ENCODE peak calls at places on chromosomes 6 and 20, in nine cellular contexts. T, E, F, J, L, R, K, N and I are unnamed samples.

GRCh38 chr20:38751360-38751976 is 3.2 kb downstream of the ACTR5 start:
- DNase-seq in J (no peak), K (peak), L (peak), E (peak), T (peak), N (no peak), R (no peak), F (no peak), I (no peak)

GRCh38 chr6:33671381-33672072 is 40.0 kb downstream of the UQCC2 start:
- DNase-seq in R (no peak), N (no peak), T (no peak), L (no peak), K (no peak), F (no peak), J (no peak), E (no peak), I (no peak)

GRCh38 chr6:101011165-101011564 is 130.0 kb upstream of the ASCC3 start:
- DNase-seq in T (no peak), L (no peak), E (peak), J (no peak), K (no peak), R (peak), N (no peak), F (no peak), I (no peak)

GRCh38 chr20:32523613-32524218 is 61.4 kb downstream of the NOL4L start:
- DNase-seq in N (no peak), T (no peak), F (no peak), L (no peak), J (no peak), K (no peak), R (no peak), E (no peak), I (no peak)

GRCh38 chr6:13711384-13711725 is 280 bp downstream of the RANBP9 start:
- DNase-seq in T (no peak), J (no peak), R (no peak), E (peak), N (no peak), F (no peak), L (no peak), K (no peak), I (no peak)

GRCh38 chr6:33620584-33621395 is at the start of gene ITPR3:
- DNase-seq in R (peak), E (peak), K (peak), N (no peak), T (peak), J (no peak), F (peak), L (peak), I (no peak)

GRCh38 chr6:36964349-36964748 is 9.8 kb downstream of the PI16 start:
- DNase-seq in L (no peak), K (no peak), E (no peak), J (no peak), N (no peak), R (no peak), T (no peak), F (no peak), I (no peak)

GRCh38 chr6:27059621-27060425 is 187.7 kb upstream of the PRSS16 start:
- DNase-seq in N (no peak), L (no peak), E (no peak), F (no peak), T (no peak), K (no peak), R (no peak), J (no peak), I (peak)

GRCh38 chr6:19327684-19328083 is 509.5 kb upstream of the ID4 start:
- DNase-seq in T (peak), N (no peak), L (no peak), J (peak), K (no peak), F (no peak), R (no peak), E (no peak), I (no peak)

GRCh38 chr6:119205911-119206617 is 127.6 kb upstream of the FAM184A start:
- DNase-seq in F (no peak), N (no peak), T (no peak), E (no peak), K (no peak), J (no peak), R (no peak), L (no peak), I (no peak)

GRCh38 chr6:40963019-40963418 is 76.0 kb downstream of the UNC5CL start:
- DNase-seq in N (no peak), T (no peak), E (no peak), L (no peak), F (no peak), K (no peak), J (no peak), R (no peak), I (no peak)

GRCh38 chr6:142925575-142926110 is 19.3 kb downstream of the HIVEP2 start:
- DNase-seq in L (peak), J (no peak), K (peak), R (no peak), F (no peak), N (no peak), E (no peak), T (peak), I (no peak)

GRCh38 chr6:162538643-162539064 is 188.9 kb downstream of the PRKN start:
- DNase-seq in E (no peak), J (no peak), R (no peak), T (peak), L (peak), N (no peak), F (no peak), K (no peak), I (no peak)

DNA sequence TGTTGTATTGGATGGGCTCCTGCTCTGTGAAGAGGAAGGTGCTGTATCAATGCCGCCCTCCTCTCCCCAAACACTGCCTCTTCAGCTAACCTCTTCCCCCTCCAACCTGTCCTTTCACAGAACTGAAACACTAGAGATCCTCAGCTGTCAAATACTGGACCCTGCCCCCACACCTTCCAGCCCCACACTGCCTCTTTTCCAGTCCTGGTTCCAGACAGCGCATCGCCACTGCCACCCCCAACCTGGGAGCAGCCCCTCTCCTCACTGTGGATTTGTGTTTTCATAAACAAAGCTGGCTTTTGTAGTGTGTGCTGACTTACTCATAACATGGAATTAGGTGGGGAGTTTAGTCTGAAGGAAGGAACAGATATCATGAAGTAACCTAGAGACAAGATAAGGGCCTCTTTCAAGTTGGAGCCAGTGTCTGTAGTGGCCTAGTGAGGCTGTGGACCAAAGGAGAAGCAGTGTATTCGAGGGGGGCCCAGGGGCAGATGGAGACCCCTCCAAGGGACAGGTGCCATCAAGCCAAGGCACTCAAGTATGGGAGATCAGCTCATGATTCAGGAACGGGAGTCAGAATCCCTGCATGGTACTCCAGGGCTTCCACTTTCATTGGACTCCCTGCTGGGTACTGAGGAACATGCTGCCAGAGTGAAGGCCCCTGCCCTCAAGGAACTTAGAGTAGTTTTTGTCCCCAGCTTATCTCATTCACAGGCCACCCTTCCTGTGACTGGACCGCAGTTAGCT is 2.1 kb downstream of the SCUBE3 start:
- DNase-seq in T (no peak), E (no peak), N (no peak), K (no peak), R (no peak), F (no peak), L (no peak), J (no peak), I (no peak)
- H3K4me3 ChIP-seq in T (peak), E (no peak), N (peak), K (no peak), R (no peak), F (no peak), L (no peak), J (no peak), I (no peak)

GRCh38 chr20:3407426-3408250 is at the start of gene DNAAF9:
- DNase-seq in F (peak), L (peak), T (peak), R (peak), J (peak), K (peak), N (no peak), E (peak), I (no peak)
- TF ChIP-seq CTCF in F (peak), L (no peak), T (peak), R (no peak), J (no peak), K (peak), N (no peak), E (no peak), I (peak)

GRCh38 chr6:26051683-26052310 is 35.4 kb upstream of the HFE start:
- DNase-seq in J (no peak), L (no peak), T (no peak), N (no peak), K (no peak), E (no peak), R (no peak), F (no peak), I (no peak)

GRCh38 chr6:26054937-26055669 is 32.1 kb upstream of the HFE start:
- DNase-seq in T (peak), E (peak), N (peak), R (peak), L (peak), J (peak), K (peak), F (no peak), I (peak)

GRCh38 chr6:26055670-26056582 is 31.3 kb upstream of the HFE start:
- DNase-seq in T (peak), J (peak), E (peak), F (peak), L (peak), N (peak), K (peak), R (peak), I (no peak)

GRCh38 chr6:26054659-26054936 is 32.6 kb upstream of the HFE start:
- DNase-seq in J (no peak), E (no peak), R (no peak), K (no peak), F (no peak), L (no peak), T (no peak), N (no peak), I (no peak)

GRCh38 chr6:26053929-26054658 is 33.1 kb upstream of the HFE start:
- DNase-seq in E (peak), N (no peak), L (peak), F (no peak), R (peak), T (peak), J (no peak), K (no peak), I (no peak)
- H3K4me3 ChIP-seq in E (peak), N (peak), L (peak), F (peak), R (peak), T (peak), J (peak), K (peak), I (peak)

DNA sequence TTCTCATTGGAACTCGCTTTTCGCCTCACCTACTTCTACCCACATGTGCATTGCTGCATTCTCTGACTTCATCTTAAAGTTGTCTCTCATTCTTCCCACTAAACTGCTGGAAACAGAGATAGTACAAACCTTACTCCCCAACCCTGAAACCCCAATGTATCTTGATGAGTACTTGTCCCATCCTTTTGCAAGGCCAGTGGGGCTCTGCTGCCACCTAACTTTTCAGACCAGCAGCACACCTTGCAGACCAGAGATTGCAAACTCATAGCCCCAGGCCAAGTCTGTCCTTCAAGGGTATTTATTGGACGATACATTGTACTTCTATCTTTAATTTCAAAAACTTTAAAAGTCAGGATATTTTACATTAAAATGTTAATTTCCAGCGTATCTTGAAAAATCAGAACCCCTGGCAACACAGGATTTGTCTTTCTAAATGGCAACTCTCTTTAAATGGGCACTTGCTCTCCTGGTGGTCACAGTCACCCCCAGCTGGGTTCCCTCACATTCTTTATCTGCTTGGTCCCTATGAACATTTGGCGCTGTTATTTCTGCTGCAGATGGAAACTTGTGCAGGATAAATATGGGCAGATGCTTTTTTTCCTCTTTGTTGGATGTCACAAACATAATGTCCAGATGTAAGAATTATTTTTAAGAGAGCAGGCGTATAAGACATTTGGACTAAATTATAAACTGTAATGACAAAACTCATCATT is 83.9 kb downstream of the SOD2 start:
- DNase-seq in K (no peak), L (peak), F (no peak), E (peak), N (no peak), R (peak), T (peak), J (no peak), I (no peak)
- TF ChIP-seq CTCF in K (peak), L (peak), F (no peak), E (peak), N (peak), R (peak), T (peak), J (no peak), I (peak)

DNA sequence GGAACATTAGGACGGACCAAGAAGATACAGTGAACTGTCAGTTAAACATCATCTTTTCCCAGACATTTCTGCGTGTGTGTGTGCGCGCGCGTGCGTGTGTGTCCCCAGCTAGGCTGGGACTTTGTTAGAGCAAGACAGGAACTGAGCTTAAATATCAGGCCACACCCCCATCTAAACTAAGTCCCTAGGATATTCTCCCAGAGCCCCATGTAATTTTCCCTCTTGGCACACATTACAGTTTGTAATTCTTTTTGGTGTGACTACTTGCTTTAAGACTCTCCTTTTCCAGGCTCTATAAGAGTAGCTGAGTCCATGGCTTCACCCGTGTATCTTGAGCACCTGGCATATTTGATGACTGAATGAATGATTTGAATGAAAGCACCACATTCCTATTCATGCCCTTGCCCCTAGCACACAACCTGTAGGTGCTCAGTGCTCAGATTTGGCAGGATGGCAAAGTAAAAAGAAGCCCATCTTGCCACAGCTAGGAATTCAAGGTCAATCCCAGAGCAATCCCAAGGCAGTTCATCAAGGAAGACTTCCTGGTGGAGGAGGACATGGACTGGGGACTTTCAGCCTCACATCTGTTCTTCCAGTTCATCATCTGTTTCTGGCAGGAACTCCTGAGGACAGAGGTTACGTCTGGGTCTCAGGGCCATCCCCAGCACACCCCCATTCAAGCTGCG is 69.2 kb downstream of the MRPL14 start:
- DNase-seq in F (no peak), N (no peak), J (no peak), E (no peak), K (no peak), L (peak), R (no peak), T (no peak), I (no peak)
- H3K4me3 ChIP-seq in F (no peak), N (no peak), J (no peak), E (no peak), K (no peak), L (no peak), R (no peak), T (no peak), I (no peak)

DNA sequence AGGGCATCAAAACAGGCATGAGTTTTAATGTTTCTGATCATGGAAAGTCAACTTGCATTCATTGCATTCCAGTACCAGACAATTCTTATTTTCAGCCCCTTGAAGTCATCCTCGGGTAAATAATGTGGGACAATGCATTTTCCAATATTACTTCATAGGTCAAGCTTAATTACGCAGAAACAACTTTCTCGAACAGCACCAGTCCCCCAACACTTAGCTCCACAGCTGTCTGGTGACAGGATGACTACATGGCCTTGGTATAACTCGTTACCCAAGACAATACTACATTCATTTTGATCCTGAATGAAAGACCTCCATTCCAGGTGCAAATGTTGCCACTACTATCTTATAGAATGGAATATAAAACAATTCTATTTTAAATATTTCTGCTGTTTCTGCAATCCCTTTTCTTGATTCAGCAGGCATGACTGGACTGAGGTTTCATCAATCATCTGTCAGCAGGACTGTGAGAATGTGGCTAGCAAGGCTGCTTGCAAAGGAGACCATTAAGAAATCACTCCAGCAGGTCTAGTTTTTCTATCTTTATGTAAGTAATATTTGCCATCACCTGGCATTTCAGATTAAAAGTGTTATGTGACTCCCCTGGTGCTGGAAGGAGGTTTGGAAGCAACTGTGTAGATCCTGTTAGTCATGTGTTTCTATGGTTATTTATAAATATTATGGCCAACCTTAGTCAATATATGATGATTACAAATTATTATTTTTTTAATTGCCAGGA is 148.0 kb downstream of the HAO1 start:
- DNase-seq in F (no peak), L (peak), E (no peak), J (no peak), T (peak), R (peak), N (no peak), K (no peak), I (no peak)
- TF ChIP-seq CTCF in F (no peak), L (no peak), E (no peak), J (no peak), T (no peak), R (no peak), N (no peak), K (no peak), I (no peak)

GRCh38 chr6:56524891-56525703 is 117.6 kb downstream of the DST start:
- DNase-seq in F (no peak), K (peak), R (peak), N (peak), J (peak), T (peak), E (no peak), L (peak), I (no peak)

GRCh38 chr6:56521988-56522387 is 120.7 kb downstream of the DST start:
- DNase-seq in R (no peak), T (no peak), L (no peak), K (no peak), E (no peak), N (no peak), F (no peak), J (no peak), I (no peak)

GRCh38 chr6:56521454-56521853 is 121.2 kb downstream of the DST start:
- DNase-seq in N (no peak), K (no peak), J (no peak), F (no peak), T (no peak), L (no peak), R (no peak), E (no peak), I (peak)

GRCh38 chr6:56520218-56520617 is 122.5 kb downstream of the DST start:
- DNase-seq in L (no peak), E (no peak), R (no peak), F (no peak), N (no peak), J (no peak), T (no peak), K (no peak), I (no peak)

GRCh38 chr6:56522871-56523270 is 119.8 kb downstream of the DST start:
- DNase-seq in N (no peak), F (no peak), T (no peak), L (no peak), K (no peak), R (no peak), E (no peak), J (no peak), I (no peak)
- H3K4me3 ChIP-seq in N (no peak), F (no peak), T (no peak), L (no peak), K (no peak), R (no peak), E (no peak), J (no peak), I (no peak)

GRCh38 chr6:68975064-68975463 is 340.0 kb downstream of the ADGRB3 start:
- DNase-seq in K (peak), N (no peak), E (no peak), L (peak), T (peak), F (no peak), J (no peak), R (no peak), I (no peak)
- TF ChIP-seq CTCF in K (peak), N (no peak), E (peak), L (no peak), T (no peak), F (no peak), J (no peak), R (no peak), I (peak)

DNA sequence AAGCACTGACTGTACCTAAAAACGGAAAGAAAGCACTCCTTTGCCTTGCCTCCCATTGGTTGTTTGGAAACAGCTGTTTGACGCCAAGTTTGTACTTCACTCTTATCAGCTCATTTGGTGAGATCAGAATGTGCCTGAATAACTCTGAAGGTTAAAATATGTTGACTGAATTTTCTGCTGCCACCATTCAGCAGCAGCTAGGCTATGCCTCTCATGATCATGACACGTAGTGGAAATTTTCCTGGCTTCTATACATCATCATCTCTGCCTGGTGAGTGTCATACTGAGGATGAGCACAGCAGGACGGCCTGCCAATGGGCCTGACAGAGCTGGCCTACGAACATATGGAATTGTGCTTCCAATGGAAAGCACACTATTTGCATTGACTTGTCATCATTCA is 704.9 kb upstream of the CITED2 start:
- DNase-seq in N (no peak), F (no peak), R (no peak), L (peak), E (no peak), J (peak), K (peak), T (peak), I (no peak)
- H3K4me3 ChIP-seq in N (no peak), F (no peak), R (no peak), L (no peak), E (no peak), J (no peak), K (no peak), T (no peak), I (no peak)